ENCODE peak calls at places on chromosome 12, in five cellular contexts. L, S, O, E and Z are unnamed samples.

GRCh38 chr12:112781767-112782166 is 9.8 kb upstream of the RPH3A start:
- DNase-seq in L (no peak), S (no peak), O (no peak), E (no peak), Z (no peak)

GRCh38 chr12:130957304-130957621 is 3.6 kb downstream of the ADGRD1 start:
- DNase-seq in S (no peak), E (no peak), L (no peak), O (no peak), Z (no peak)

GRCh38 chr12:5716221-5716620 is 228.8 kb downstream of the ANO2 start:
- DNase-seq in S (no peak), O (no peak), E (no peak), L (no peak), Z (no peak)

GRCh38 chr12:77696183-77696582 is 134.5 kb upstream of the NAV3 start:
- DNase-seq in E (no peak), S (no peak), L (no peak), O (no peak), Z (no peak)

GRCh38 chr12:114478891-114479290 is 72.9 kb upstream of the TBX5 start:
- DNase-seq in L (no peak), O (no peak), E (no peak), S (no peak), Z (no peak)

GRCh38 chr12:41011939-41012338 is 176.2 kb upstream of the PDZRN4 start:
- DNase-seq in E (no peak), S (no peak), O (no peak), L (no peak), Z (no peak)

GRCh38 chr12:103877934-103878510 is 37.0 kb upstream of the NT5DC3 start:
- DNase-seq in O (peak), E (no peak), S (no peak), L (peak), Z (no peak)

GRCh38 chr12:13581031-13581430 is 384.5 kb downstream of the EMP1 start:
- DNase-seq in O (peak), E (no peak), L (no peak), S (no peak), Z (no peak)

GRCh38 chr12:112446008-112446725 is 27.4 kb downstream of the PTPN11 start:
- DNase-seq in E (no peak), S (no peak), L (no peak), O (no peak), Z (no peak)

GRCh38 chr12:4477133-4477532 is 31.5 kb upstream of the FGF6 start:
- DNase-seq in S (no peak), L (no peak), O (no peak), E (no peak), Z (no peak)

GRCh38 chr12:5102261-5102789 is 58.6 kb downstream of the KCNA5 start:
- DNase-seq in O (peak), S (no peak), L (no peak), E (peak), Z (no peak)

GRCh38 chr12:132342322-132342721 is 12.9 kb upstream of the GALNT9 start:
- DNase-seq in L (no peak), O (no peak), E (no peak), S (no peak), Z (no peak)

GRCh38 chr12:54394281-54394719 is 9.8 kb upstream of the ZNF385A start:
- DNase-seq in E (no peak), S (no peak), L (peak), O (peak), Z (no peak)

GRCh38 chr12:111034148-111034910 is 114.0 kb upstream of the MYL2 start:
- DNase-seq in O (no peak), L (no peak), E (no peak), S (no peak), Z (no peak)

GRCh38 chr12:54666008-54666407 is 17.8 kb upstream of the DCD start:
- DNase-seq in O (no peak), E (no peak), L (no peak), S (no peak), Z (no peak)

GRCh38 chr12:119687879-119688278 is 19.9 kb downstream of the PRKAB1 start:
- DNase-seq in S (no peak), O (no peak), L (no peak), E (no peak), Z (no peak)

GRCh38 chr12:87923361-87923760 is 105.8 kb downstream of the C12orf50 start:
- DNase-seq in E (no peak), O (no peak), S (no peak), L (no peak), Z (no peak)

GRCh38 chr12:7679251-7680045 is 13.7 kb upstream of the APOBEC1 start:
- DNase-seq in O (no peak), L (no peak), E (no peak), S (no peak), Z (no peak)

GRCh38 chr12:45192041-45192695 is 23.7 kb upstream of the ANO6 start:
- DNase-seq in S (no peak), E (peak), O (peak), L (no peak), Z (no peak)

GRCh38 chr12:132185698-132186097 is 41.4 kb downstream of the NOC4L start:
- DNase-seq in S (no peak), O (no peak), L (no peak), E (no peak), Z (no peak)

GRCh38 chr12:42090899-42091298 is 53.8 kb downstream of the GXYLT1 start:
- DNase-seq in E (peak), O (peak), L (no peak), S (no peak), Z (no peak)

GRCh38 chr12:112590281-112590680 is 171.5 kb downstream of the PTPN11 start:
- DNase-seq in O (no peak), E (no peak), L (no peak), S (no peak), Z (no peak)

GRCh38 chr12:29961231-29961630 is 177.5 kb upstream of the TMTC1 start:
- DNase-seq in E (no peak), L (no peak), O (no peak), S (no peak), Z (no peak)

GRCh38 chr12:6792522-6793201 is 3.3 kb downstream of the CD4 start:
- DNase-seq in E (no peak), O (peak), S (no peak), L (no peak), Z (no peak)

GRCh38 chr12:62922539-62922938 is 12.4 kb downstream of the PPM1H start:
- DNase-seq in L (peak), S (no peak), E (no peak), O (no peak), Z (no peak)

GRCh38 chr12:5068623-5069022 is 24.9 kb downstream of the KCNA5 start:
- DNase-seq in S (no peak), E (no peak), O (no peak), L (no peak), Z (no peak)

GRCh38 chr12:79016181-79016580 is 151.6 kb downstream of the SYT1 start:
- DNase-seq in E (no peak), L (peak), S (no peak), O (no peak), Z (no peak)

GRCh38 chr12:57563358-57563757 is 13.5 kb downstream of the KIF5A start:
- DNase-seq in E (no peak), L (no peak), O (no peak), S (no peak), Z (no peak)

GRCh38 chr12:122106891-122107660 is 28.5 kb downstream of the MLXIP start:
- DNase-seq in E (no peak), L (peak), S (no peak), O (no peak), Z (peak)

GRCh38 chr12:118402251-118402650 is 25.9 kb downstream of the SUDS3 start:
- DNase-seq in O (no peak), S (no peak), L (no peak), E (peak), Z (no peak)

GRCh38 chr12:69630191-69630590 is 19.5 kb upstream of the LRRC10 start:
- DNase-seq in E (no peak), L (no peak), O (peak), S (no peak), Z (no peak)

GRCh38 chr12:85623726-85624125 is 212.5 kb downstream of the RASSF9 start:
- DNase-seq in S (no peak), E (no peak), L (no peak), O (no peak), Z (no peak)

GRCh38 chr12:19841451-19841850 is 402.2 kb downstream of the AEBP2 start:
- DNase-seq in S (no peak), E (no peak), O (no peak), L (no peak), Z (no peak)

GRCh38 chr12:121182222-121182896 is 27.6 kb upstream of the P2RX4 start:
- DNase-seq in S (no peak), O (no peak), E (no peak), L (no peak), Z (no peak)

GRCh38 chr12:123094349-123095073 is 56.4 kb downstream of the PITPNM2 start:
- DNase-seq in O (peak), S (peak), L (no peak), E (no peak), Z (no peak)

GRCh38 chr12:124837958-124838803 is 25.5 kb downstream of the SCARB1 start:
- DNase-seq in L (peak), S (no peak), O (peak), E (peak), Z (no peak)